ENCODE peak calls at places on chromosome 19, in four cellular contexts. R is astrocyte of the cerebellum; I is CD4-positive, CD25-positive, alpha-beta regulatory T cell; Y is MM.1S. Z is an unnamed sample.

GRCh38 chr19:44808463-44809371 is at the start of gene BCAM:
- DNase-seq in R (no peak), I (no peak), Y (no peak), Z (no peak)

GRCh38 chr19:11378319-11379189 is 4.1 kb downstream of the SWSAP1 start:
- DNase-seq in R (no peak), I (no peak), Y (no peak), Z (peak)

GRCh38 chr19:41367848-41368301 is 3.9 kb upstream of the B9D2 start:
- DNase-seq in R (peak), I (no peak), Y (no peak), Z (no peak)

GRCh38 chr19:10686661-10687517 is 14.3 kb upstream of the QTRT1 start:
- DNase-seq in R (no peak), I (no peak), Y (no peak), Z (no peak)

GRCh38 chr19:34962281-34962944 is 1.6 kb downstream of the ZNF792 start:
- DNase-seq in R (no peak), I (peak), Y (no peak), Z (no peak)

GRCh38 chr19:30476997-30477396 is 104.8 kb downstream of the ZNF536 start:
- DNase-seq in R (no peak), I (no peak), Y (no peak), Z (no peak)

GRCh38 chr19:42323852-42324654 is 1.4 kb upstream of the MEGF8 start:
- DNase-seq in R (no peak), I (peak), Y (no peak), Z (peak)

GRCh38 chr19:51821921-51822716 is 27.2 kb downstream of the FPR3 start:
- DNase-seq in R (no peak), I (no peak), Y (no peak), Z (no peak)

GRCh38 chr19:44737238-44738160 is 11.0 kb upstream of the BCL3 start:
- DNase-seq in R (peak), I (no peak), Y (no peak), Z (no peak)

GRCh38 chr19:58059003-58059671 is at the start of gene ZNF135:
- DNase-seq in R (peak), I (peak), Y (no peak), Z (no peak)

GRCh38 chr19:13260883-13261653 is 110.9 kb downstream of the IER2 start:
- DNase-seq in R (peak), I (peak), Y (no peak), Z (peak)

GRCh38 chr19:41957161-41957837 is 1.8 kb downstream of the RABAC1 start:
- DNase-seq in R (no peak), I (no peak), Y (no peak), Z (no peak)

GRCh38 chr19:31066385-31066784 is 282.9 kb downstream of the TSHZ3 start:
- DNase-seq in R (peak), I (no peak), Y (no peak), Z (no peak)

GRCh38 chr19:14118165-14119051 is 846 bp upstream of the PRKACA start:
- DNase-seq in R (no peak), I (peak), Y (no peak), Z (peak)

GRCh38 chr19:13181747-13182388 is 31.7 kb downstream of the IER2 start:
- DNase-seq in R (no peak), I (no peak), Y (no peak), Z (no peak)

GRCh38 chr19:28485300-28485699 is 727.7 kb downstream of the UQCRFS1 start:
- DNase-seq in R (no peak), I (no peak), Y (no peak), Z (no peak)

GRCh38 chr19:38664503-38665211 is 17.2 kb downstream of the ACTN4 start:
- DNase-seq in R (no peak), I (no peak), Y (no peak), Z (peak)

GRCh38 chr19:38277549-38277948 is 13.2 kb downstream of the SPINT2 start:
- DNase-seq in R (no peak), I (no peak), Y (no peak), Z (no peak)

GRCh38 chr19:45906221-45906620 is 3.8 kb upstream of the MYPOP start:
- DNase-seq in R (no peak), I (no peak), Y (no peak), Z (no peak)

GRCh38 chr19:37914908-37915307 is 7.9 kb downstream of the SIPA1L3 start:
- DNase-seq in R (no peak), I (no peak), Y (peak), Z (peak)

GRCh38 chr19:33699754-33700407 is 78.1 kb downstream of the CHST8 start:
- DNase-seq in R (no peak), I (no peak), Y (no peak), Z (no peak)

GRCh38 chr19:51123381-51124186 is 1.1 kb upstream of the SIGLEC9 start:
- DNase-seq in R (no peak), I (peak), Y (no peak), Z (peak)

GRCh38 chr19:38072776-38073411 is 151.1 kb downstream of the DPF1 start:
- DNase-seq in R (no peak), I (no peak), Y (no peak), Z (no peak)

GRCh38 chr19:7859766-7860165 is 14.4 kb downstream of the PRR36 start:
- DNase-seq in R (no peak), I (no peak), Y (no peak), Z (no peak)

GRCh38 chr19:41131186-41131585 is 17.0 kb downstream of the CYP2F1 start:
- DNase-seq in R (no peak), I (no peak), Y (no peak), Z (no peak)

GRCh38 chr19:33156354-33156753 is 24.4 kb downstream of the WDR88 start:
- DNase-seq in R (no peak), I (no peak), Y (no peak), Z (no peak)

GRCh38 chr19:7552781-7553180 is 17.3 kb downstream of the PNPLA6 start:
- DNase-seq in R (no peak), I (no peak), Y (no peak), Z (no peak)

GRCh38 chr19:12938536-12939291 is at the start of gene CALR:
- DNase-seq in R (no peak), I (peak), Y (peak), Z (peak)

GRCh38 chr19:15466851-15467733 is 2.7 kb upstream of the RASAL3 start:
- DNase-seq in R (no peak), I (peak), Y (peak), Z (no peak)

GRCh38 chr19:45442927-45443461 is 19.3 kb upstream of the ERCC1 start:
- DNase-seq in R (no peak), I (peak), Y (no peak), Z (peak)

GRCh38 chr19:28386080-28386869 is 826.7 kb downstream of the UQCRFS1 start:
- DNase-seq in R (no peak), I (no peak), Y (no peak), Z (no peak)

GRCh38 chr19:35946203-35946602 is 10.0 kb downstream of the LRFN3 start:
- DNase-seq in R (no peak), I (no peak), Y (no peak), Z (no peak)

GRCh38 chr19:45496349-45496953 is 396 bp downstream of the RTN2 start:
- DNase-seq in R (no peak), I (peak), Y (peak), Z (peak)

GRCh38 chr19:24033962-24034342 is 53.0 kb upstream of the ZNF254 start:
- DNase-seq in R (peak), I (peak), Y (no peak), Z (peak)

GRCh38 chr19:7860166-7860901 is 13.9 kb downstream of the PRR36 start:
- DNase-seq in R (no peak), I (no peak), Y (no peak), Z (no peak)

GRCh38 chr19:7751157-7751783 is 3.9 kb upstream of the CD209 start:
- DNase-seq in R (no peak), I (peak), Y (no peak), Z (no peak)

GRCh38 chr19:5122121-5122400 is 153.1 kb downstream of the KDM4B start:
- DNase-seq in R (no peak), I (no peak), Y (no peak), Z (no peak)

GRCh38 chr19:30369833-30370232 is 2.4 kb upstream of the ZNF536 start:
- DNase-seq in R (no peak), I (no peak), Y (no peak), Z (no peak)

GRCh38 chr19:843836-844299 is 3.1 kb downstream of the PRTN3 start:
- DNase-seq in R (no peak), I (no peak), Y (no peak), Z (no peak)
- H3K4me3 ChIP-seq in R (no peak), I (no peak), Y (no peak), Z (no peak)

DNA sequence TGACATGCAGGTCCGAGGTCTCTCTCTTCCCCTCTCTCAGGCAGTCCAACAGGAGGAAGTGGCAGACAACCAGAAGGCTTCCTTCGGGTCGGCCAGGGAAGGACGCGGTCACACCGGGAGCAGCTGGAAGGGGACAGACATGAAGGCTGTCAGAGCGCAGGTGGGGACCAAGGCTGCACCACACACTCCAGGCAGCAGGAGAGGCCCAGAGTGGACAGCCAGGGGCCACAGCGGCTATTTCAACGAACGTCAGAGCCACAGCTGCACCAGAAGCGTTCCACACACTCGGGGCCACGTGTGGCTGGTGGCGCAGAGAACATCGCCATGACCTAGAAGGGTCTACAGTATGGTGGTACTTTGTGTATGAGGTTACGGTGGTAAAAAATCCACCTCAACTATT is 16.0 kb upstream of the SLC39A3 start:
- DNase-seq in R (no peak), I (no peak), Y (no peak), Z (no peak)
- H3K4me3 ChIP-seq in R (no peak), I (no peak), Y (no peak), Z (no peak)

GRCh38 chr19:17129377-17129776 is 53.8 kb downstream of the MYO9B start:
- DNase-seq in R (no peak), I (no peak), Y (no peak), Z (no peak)

GRCh38 chr19:17128403-17128802 is 52.8 kb downstream of the MYO9B start:
- DNase-seq in R (no peak), I (no peak), Y (no peak), Z (no peak)

GRCh38 chr19:17125728-17126677 is 50.4 kb downstream of the MYO9B start:
- DNase-seq in R (no peak), I (peak), Y (no peak), Z (peak)

GRCh38 chr19:17127671-17128070 is 52.1 kb downstream of the MYO9B start:
- DNase-seq in R (no peak), I (no peak), Y (no peak), Z (no peak)

GRCh38 chr19:17128820-17129219 is 53.2 kb downstream of the MYO9B start:
- DNase-seq in R (no peak), I (no peak), Y (no peak), Z (no peak)
- H3K4me3 ChIP-seq in R (no peak), I (no peak), Y (no peak), Z (no peak)

GRCh38 chr19:19160489-19161035 is 9.5 kb downstream of the MEF2B start:
- DNase-seq in R (no peak), I (no peak), Y (no peak), Z (peak)
- H3K4me3 ChIP-seq in R (no peak), I (no peak), Y (no peak), Z (peak)

GRCh38 chr19:2722541-2723344 is 1.6 kb upstream of the DIRAS1 start:
- DNase-seq in R (no peak), I (no peak), Y (no peak), Z (no peak)
- H3K4me3 ChIP-seq in R (no peak), I (no peak), Y (no peak), Z (no peak)

GRCh38 chr19:55858401-55858800 is 22.1 kb downstream of the NLRP4 start:
- DNase-seq in R (no peak), I (no peak), Y (no peak), Z (peak)
- H3K4me3 ChIP-seq in R (no peak), I (no peak), Y (no peak), Z (peak)

GRCh38 chr19:47510516-47511127 is 4.2 kb downstream of the NAPA start:
- DNase-seq in R (no peak), I (no peak), Y (no peak), Z (no peak)
- H3K4me3 ChIP-seq in R (no peak), I (no peak), Y (no peak), Z (no peak)

GRCh38 chr19:48867119-48867921 is 1.1 kb downstream of the PLEKHA4 start:
- DNase-seq in R (no peak), I (no peak), Y (no peak), Z (no peak)
- H3K4me3 ChIP-seq in R (peak), I (no peak), Y (no peak), Z (no peak)